ENCODE peak calls at places on chromosomes 11 and 22, in four cellular contexts. I is NCI-H1417; D is effector memory CD8-positive, alpha-beta T cell; F is psoas muscle. C is an unnamed sample.

GRCh38 chr11:76885390-76886097 is 24.8 kb downstream of the ACER3 start:
- DNase-seq in I (no peak), D (no peak), F (peak), C (no peak)

GRCh38 chr11:91104237-91104636 is 881.4 kb upstream of the CHORDC1 start:
- DNase-seq in F (no peak), I (no peak), D (no peak), C (no peak)

GRCh38 chr11:17531818-17532131 is 12.4 kb downstream of the USH1C start:
- DNase-seq in D (no peak), I (no peak), F (no peak), C (no peak)

GRCh38 chr11:128496684-128497056 is 90.7 kb downstream of the ETS1 start:
- DNase-seq in D (no peak), F (peak), I (no peak), C (no peak)

GRCh38 chr11:134562176-134562575 is 150.1 kb upstream of the B3GAT1 start:
- DNase-seq in I (no peak), D (no peak), F (no peak), C (no peak)

GRCh38 chr22:31639640-31640039 is 22.4 kb downstream of the PISD start:
- DNase-seq in F (no peak), I (no peak), D (no peak), C (no peak)

GRCh38 chr11:2171531-2171930 is at the start of gene TH:
- DNase-seq in I (no peak), D (no peak), F (no peak), C (no peak)

GRCh38 chr11:47466201-47466600 is 17.3 kb upstream of the RAPSN start:
- DNase-seq in D (no peak), I (no peak), F (no peak), C (no peak)

GRCh38 chr11:16604784-16605439 is 133.5 kb upstream of the C11orf58 start:
- DNase-seq in D (no peak), F (peak), I (peak), C (peak)

GRCh38 chr11:125932301-125932700 is 13.5 kb upstream of the VSIG10L2 start:
- DNase-seq in F (no peak), D (no peak), I (no peak), C (no peak)

GRCh38 chr11:67632175-67632981 is 2.6 kb upstream of the NUDT8 start:
- DNase-seq in F (no peak), I (no peak), D (no peak), C (no peak)

GRCh38 chr11:63212742-63213141 is 30.7 kb downstream of the SLC22A25 start:
- DNase-seq in F (no peak), D (peak), I (no peak), C (no peak)

GRCh38 chr11:12420706-12421105 is 43.3 kb downstream of the PARVA start:
- DNase-seq in I (no peak), D (no peak), F (no peak), C (no peak)

GRCh38 chr22:49232319-49233067 is 595.2 kb downstream of the BRD1 start:
- DNase-seq in I (no peak), D (no peak), F (no peak), C (peak)

GRCh38 chr11:76270387-76270786 is 64.1 kb upstream of the WNT11 start:
- DNase-seq in I (peak), F (no peak), D (no peak), C (no peak)

GRCh38 chr11:92473736-92474135 is 249.1 kb downstream of the FAT3 start:
- DNase-seq in F (no peak), I (no peak), D (no peak), C (no peak)

GRCh38 chr11:118295834-118296454 is 8.6 kb upstream of the CD3E start:
- DNase-seq in I (no peak), F (no peak), D (peak), C (no peak)

GRCh38 chr22:39475337-39475736 is 18.5 kb downstream of the MGAT3 start:
- DNase-seq in D (no peak), F (no peak), I (no peak), C (no peak)

C was measured in ovary.